ENCODE peak calls at places on chromosomes 11 and 22, in four cellular contexts. One of them, this sample, is unnamed.

GRCh38 chr11:63670077-63670737 is 969 bp downstream of the ATL3 start:
- DNase-seq in heart left ventricle: no peak
- DNase-seq in pancreas: no peak
- DNase-seq in hepatocyte: no peak
- DNase-seq in this sample: peak

GRCh38 chr11:73382747-73383146 is 6.5 kb downstream of the RELT start:
- DNase-seq in pancreas: no peak
- DNase-seq in heart left ventricle: no peak
- DNase-seq in hepatocyte: no peak
- DNase-seq in this sample: no peak

GRCh38 chr11:71843858-71844257 is 10.9 kb downstream of the DEFB108B start:
- DNase-seq in pancreas: no peak
- DNase-seq in heart left ventricle: no peak
- DNase-seq in hepatocyte: no peak
- DNase-seq in this sample: no peak

GRCh38 chr22:41003976-41004375 is 52.8 kb downstream of the RBX1 start:
- DNase-seq in hepatocyte: no peak
- DNase-seq in pancreas: no peak
- DNase-seq in heart left ventricle: no peak
- DNase-seq in this sample: no peak

GRCh38 chr22:45210174-45210573 is 30.5 kb downstream of the KIAA0930 start:
- DNase-seq in hepatocyte: no peak
- DNase-seq in pancreas: no peak
- DNase-seq in heart left ventricle: peak
- DNase-seq in this sample: no peak

GRCh38 chr11:61752117-61752924 is at the start of gene MYRF:
- DNase-seq in pancreas: peak
- DNase-seq in hepatocyte: peak
- DNase-seq in heart left ventricle: no peak
- DNase-seq in this sample: no peak

GRCh38 chr11:19276859-19277808 is 36.4 kb upstream of the E2F8 start:
- DNase-seq in hepatocyte: peak
- DNase-seq in heart left ventricle: no peak
- DNase-seq in pancreas: no peak
- DNase-seq in this sample: no peak

GRCh38 chr11:2150206-2150847 is 10.7 kb downstream of the INS start:
- DNase-seq in heart left ventricle: no peak
- DNase-seq in pancreas: no peak
- DNase-seq in hepatocyte: peak
- DNase-seq in this sample: peak

GRCh38 chr22:23763579-23764331 is 965 bp downstream of the C22orf15 start:
- DNase-seq in pancreas: no peak
- DNase-seq in heart left ventricle: no peak
- DNase-seq in hepatocyte: no peak
- DNase-seq in this sample: no peak

GRCh38 chr11:72848846-72849466 is 34.7 kb downstream of the ATG16L2 start:
- DNase-seq in hepatocyte: peak
- DNase-seq in heart left ventricle: no peak
- DNase-seq in pancreas: no peak
- DNase-seq in this sample: peak

GRCh38 chr11:2827256-2827655 is 58.3 kb downstream of the CDKN1C start:
- DNase-seq in heart left ventricle: peak
- DNase-seq in pancreas: no peak
- DNase-seq in hepatocyte: no peak
- DNase-seq in this sample: no peak

GRCh38 chr11:2298795-2299747 is 2.6 kb downstream of the C11orf21 start:
- DNase-seq in heart left ventricle: no peak
- DNase-seq in pancreas: no peak
- DNase-seq in hepatocyte: peak
- DNase-seq in this sample: no peak

GRCh38 chr11:44634401-44635281 is 69.2 kb downstream of the CD82 start:
- DNase-seq in pancreas: peak
- DNase-seq in hepatocyte: peak
- DNase-seq in heart left ventricle: peak
- DNase-seq in this sample: peak

GRCh38 chr22:46684706-46685105 is 53.3 kb downstream of the CERK start:
- DNase-seq in heart left ventricle: peak
- DNase-seq in hepatocyte: no peak
- DNase-seq in pancreas: no peak
- DNase-seq in this sample: no peak

GRCh38 chr11:1238767-1239595 is 16.1 kb downstream of the MUC5B start:
- DNase-seq in pancreas: peak
- DNase-seq in hepatocyte: peak
- DNase-seq in heart left ventricle: no peak
- DNase-seq in this sample: no peak

GRCh38 chr11:116193321-116194114 is 579.3 kb downstream of the BUD13 start:
- DNase-seq in hepatocyte: peak
- DNase-seq in pancreas: peak
- DNase-seq in heart left ventricle: peak
- DNase-seq in this sample: peak

GRCh38 chr22:49811014-49811791 is 16.5 kb downstream of the BRD1 start:
- DNase-seq in hepatocyte: no peak
- DNase-seq in heart left ventricle: no peak
- DNase-seq in pancreas: no peak
- DNase-seq in this sample: no peak

GRCh38 chr22:22076937-22077703 is 94.5 kb upstream of the TOP3B start:
- DNase-seq in pancreas: no peak
- DNase-seq in hepatocyte: no peak
- DNase-seq in heart left ventricle: no peak
- DNase-seq in this sample: no peak

GRCh38 chr11:23903044-23903704 is 593.7 kb upstream of the LUZP2 start:
- DNase-seq in pancreas: no peak
- DNase-seq in heart left ventricle: no peak
- DNase-seq in hepatocyte: peak
- DNase-seq in this sample: peak

GRCh38 chr11:117605331-117605730 is 191.7 kb downstream of the DSCAML1 start:
- DNase-seq in heart left ventricle: no peak
- DNase-seq in pancreas: no peak
- DNase-seq in hepatocyte: no peak
- DNase-seq in this sample: no peak

GRCh38 chr22:22396741-22397291 is 111.7 kb downstream of the ZNF280B start:
- DNase-seq in pancreas: no peak
- DNase-seq in heart left ventricle: no peak
- DNase-seq in hepatocyte: no peak
- DNase-seq in this sample: no peak

GRCh38 chr11:32881286-32881685 is 11.3 kb upstream of the QSER1 start:
- DNase-seq in pancreas: no peak
- DNase-seq in heart left ventricle: no peak
- DNase-seq in hepatocyte: no peak
- DNase-seq in this sample: no peak

GRCh38 chr11:69295995-69296889 is 2.3 kb downstream of the MYEOV start:
- DNase-seq in pancreas: no peak
- DNase-seq in heart left ventricle: peak
- DNase-seq in hepatocyte: peak
- DNase-seq in this sample: peak

GRCh38 chr11:107549253-107549953 is 16.1 kb downstream of the ALKBH8 start:
- DNase-seq in pancreas: no peak
- DNase-seq in heart left ventricle: no peak
- DNase-seq in hepatocyte: peak
- DNase-seq in this sample: peak

GRCh38 chr11:132858203-132858602 is 674.1 kb downstream of the OPCML start:
- DNase-seq in pancreas: no peak
- DNase-seq in hepatocyte: peak
- DNase-seq in heart left ventricle: no peak
- DNase-seq in this sample: peak

GRCh38 chr11:2138436-2139117 is 612 bp downstream of the IGF2 start:
- DNase-seq in hepatocyte: peak
- DNase-seq in pancreas: no peak
- DNase-seq in heart left ventricle: no peak
- DNase-seq in this sample: no peak

GRCh38 chr11:65354265-65355012 is at the start of gene TIGD3:
- DNase-seq in pancreas: peak
- DNase-seq in hepatocyte: peak
- DNase-seq in heart left ventricle: peak
- DNase-seq in this sample: peak
- TF ChIP-seq CTCF in pancreas: no peak
- TF ChIP-seq CTCF in hepatocyte: no peak
- TF ChIP-seq CTCF in heart left ventricle: no peak
- TF ChIP-seq CTCF in this sample: no peak

DNA sequence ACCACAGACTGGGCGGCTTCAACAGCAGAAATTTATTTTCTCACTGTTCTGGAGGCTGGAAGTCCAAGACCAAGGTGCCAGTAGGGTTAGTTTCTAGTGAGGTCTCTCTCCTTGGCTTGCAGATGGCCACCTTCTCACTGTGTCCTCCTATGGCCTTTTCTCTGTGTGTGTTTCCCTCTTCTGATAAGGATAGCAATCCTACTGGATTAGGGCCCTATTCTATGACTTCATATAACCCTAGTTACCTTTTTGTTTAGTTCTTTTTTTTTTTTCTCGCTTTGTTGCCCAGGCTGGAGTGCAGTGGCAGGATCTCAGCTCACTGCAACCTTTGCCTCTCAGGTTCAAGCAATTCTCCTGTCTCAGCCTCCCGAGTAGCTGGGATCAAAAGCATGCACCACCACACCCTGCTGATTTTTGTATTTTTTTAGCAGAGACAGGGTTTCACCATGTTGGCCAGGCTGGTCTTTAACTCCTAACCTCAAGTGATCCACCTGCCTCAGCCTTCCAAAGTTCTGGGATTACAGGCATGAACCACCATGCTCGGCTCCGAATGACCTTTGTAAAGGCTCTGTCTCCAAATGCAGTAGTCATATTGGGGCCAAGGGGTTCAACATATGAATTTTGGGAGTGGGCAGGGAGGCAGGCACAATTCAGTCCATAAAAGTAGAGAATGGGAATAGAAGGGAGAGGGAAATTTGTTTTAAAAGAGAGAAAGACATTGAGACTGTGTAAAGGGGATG is 25.5 kb upstream of the NNMT start:
- DNase-seq in heart left ventricle: no peak
- DNase-seq in pancreas: no peak
- DNase-seq in hepatocyte: no peak
- DNase-seq in this sample: no peak
- H3K4me3 ChIP-seq in heart left ventricle: no peak
- H3K4me3 ChIP-seq in pancreas: no peak
- H3K4me3 ChIP-seq in hepatocyte: no peak
- H3K4me3 ChIP-seq in this sample: no peak

GRCh38 chr22:17266261-17266971 is 47.2 kb upstream of the ADA2 start:
- DNase-seq in heart left ventricle: peak
- DNase-seq in pancreas: no peak
- DNase-seq in hepatocyte: peak
- DNase-seq in this sample: no peak

GRCh38 chr22:17269224-17269606 is 50.0 kb upstream of the ADA2 start:
- DNase-seq in hepatocyte: no peak
- DNase-seq in heart left ventricle: no peak
- DNase-seq in pancreas: no peak
- DNase-seq in this sample: no peak

GRCh38 chr22:17267661-17268330 is 48.6 kb upstream of the ADA2 start:
- DNase-seq in hepatocyte: peak
- DNase-seq in pancreas: no peak
- DNase-seq in heart left ventricle: no peak
- DNase-seq in this sample: no peak

GRCh38 chr22:17269607-17270261 is 50.5 kb upstream of the ADA2 start:
- DNase-seq in hepatocyte: no peak
- DNase-seq in pancreas: no peak
- DNase-seq in heart left ventricle: no peak
- DNase-seq in this sample: no peak

DNA sequence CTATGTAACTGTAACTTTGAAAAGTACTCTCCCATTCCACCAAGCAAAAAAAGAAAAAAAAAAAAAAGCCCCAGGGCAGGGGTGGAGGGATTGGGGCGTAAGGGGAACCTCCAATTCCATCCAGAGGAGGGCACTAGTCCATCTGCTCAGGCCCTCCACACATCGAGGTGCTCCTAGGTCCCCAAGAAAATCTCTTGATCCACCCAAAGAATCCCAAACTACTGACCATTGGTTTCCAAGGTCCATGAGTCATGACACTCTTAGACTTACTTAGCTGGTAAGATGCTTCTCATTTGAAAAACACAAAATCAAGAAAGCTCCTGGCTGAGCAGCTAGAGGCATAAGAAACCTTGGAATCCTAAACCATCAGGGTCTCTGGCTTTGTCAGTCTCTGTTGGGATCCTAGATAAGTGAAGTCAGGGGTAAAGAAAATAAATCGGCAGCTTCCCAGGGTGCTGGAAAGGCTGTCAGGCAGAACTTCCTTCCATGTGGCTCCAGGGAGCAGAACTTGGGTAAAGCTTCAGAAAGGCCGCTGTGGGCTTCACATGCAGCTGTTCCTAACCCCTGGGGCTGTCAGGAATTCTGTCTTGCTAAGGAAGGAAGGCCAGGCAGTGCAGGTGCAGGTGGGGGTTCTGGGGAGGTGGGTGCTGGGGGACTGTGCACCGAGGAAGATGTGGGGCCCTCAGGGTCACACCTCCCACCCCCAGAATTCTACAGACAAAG is 49.4 kb upstream of the ADA2 start:
- DNase-seq in pancreas: no peak
- DNase-seq in heart left ventricle: no peak
- DNase-seq in hepatocyte: no peak
- DNase-seq in this sample: no peak
- TF ChIP-seq CTCF in pancreas: no peak
- TF ChIP-seq CTCF in heart left ventricle: no peak
- TF ChIP-seq CTCF in hepatocyte: peak
- TF ChIP-seq CTCF in this sample: no peak

GRCh38 chr11:119730789-119731386 is 1.9 kb upstream of the NECTIN1 start:
- DNase-seq in pancreas: peak
- DNase-seq in hepatocyte: no peak
- DNase-seq in heart left ventricle: no peak
- DNase-seq in this sample: no peak

GRCh38 chr11:119728226-119728626 is 774 bp downstream of the NECTIN1 start:
- DNase-seq in pancreas: peak
- DNase-seq in hepatocyte: no peak
- DNase-seq in heart left ventricle: no peak
- DNase-seq in this sample: no peak

GRCh38 chr11:119728651-119729580 is at the start of gene NECTIN1:
- DNase-seq in heart left ventricle: peak
- DNase-seq in hepatocyte: peak
- DNase-seq in pancreas: peak
- DNase-seq in this sample: peak

GRCh38 chr11:119730347-119730613 is 1.3 kb upstream of the NECTIN1 start:
- DNase-seq in hepatocyte: no peak
- DNase-seq in heart left ventricle: no peak
- DNase-seq in pancreas: no peak
- DNase-seq in this sample: no peak

DNA sequence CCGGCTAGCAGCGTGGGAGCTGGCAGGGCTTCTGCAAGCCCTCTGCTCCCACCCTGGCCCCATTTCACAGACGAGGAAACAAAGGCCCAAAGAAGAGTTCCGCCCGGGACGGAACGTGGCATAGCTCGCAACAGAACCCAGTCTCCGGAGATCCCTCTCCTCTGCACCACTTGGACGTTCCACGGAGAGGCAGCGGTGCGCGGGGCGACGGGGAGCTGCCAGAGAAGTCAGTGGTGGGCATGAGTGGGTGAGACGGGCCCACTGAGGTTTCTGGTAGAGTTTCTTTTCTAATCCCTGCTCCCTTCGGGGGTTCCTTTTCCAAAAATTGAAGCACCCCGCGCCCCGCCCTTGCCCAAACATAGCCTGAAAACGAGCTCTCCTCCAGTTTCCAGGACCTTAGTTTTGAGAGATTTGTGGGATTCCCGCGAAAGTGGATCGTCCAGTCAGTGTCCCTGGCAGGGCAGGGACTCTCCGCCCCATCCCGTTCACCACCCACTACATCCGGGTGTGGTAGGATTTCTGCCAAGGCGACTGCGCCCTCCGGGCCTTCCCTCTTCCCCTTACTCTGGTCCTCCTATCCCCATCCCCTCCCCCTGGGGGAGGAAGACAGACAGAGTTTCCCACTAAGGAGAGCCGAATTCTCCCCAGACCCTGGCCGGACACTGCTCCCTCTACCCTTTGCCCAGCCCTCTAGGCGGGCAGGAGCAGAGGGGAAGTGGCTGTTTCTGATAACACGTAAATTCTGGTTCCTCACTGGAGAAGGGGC is 764 bp upstream of the NECTIN1 start:
- DNase-seq in pancreas: peak
- DNase-seq in hepatocyte: peak
- DNase-seq in heart left ventricle: peak
- DNase-seq in this sample: peak
- H3K4me3 ChIP-seq in pancreas: peak
- H3K4me3 ChIP-seq in hepatocyte: peak
- H3K4me3 ChIP-seq in heart left ventricle: peak
- H3K4me3 ChIP-seq in this sample: peak